ENCODE peak calls at places on chromosome 12, in four cellular contexts. R, A, B and D are unnamed samples.

GRCh38 chr12:66030217-66030781 is 100.3 kb downstream of the LLPH start:
- DNase-seq in B (no peak), A (no peak), R (no peak), D (no peak)

GRCh38 chr12:65525501-65526141 is 247.1 kb downstream of the MSRB3 start:
- DNase-seq in B (no peak), R (no peak), A (no peak), D (no peak)

GRCh38 chr12:86713121-86713520 is 456.9 kb upstream of the MGAT4C start:
- DNase-seq in B (no peak), A (no peak), R (no peak), D (no peak)

GRCh38 chr12:9760699-9761406 is at the start of gene CD69:
- DNase-seq in R (peak; percentile 94), B (peak; percentile 59), A (peak; percentile 79), D (no peak)

GRCh38 chr12:23463172-23463571 is 486.3 kb downstream of the SOX5 start:
- DNase-seq in R (no peak), B (no peak), A (no peak), D (no peak)

GRCh38 chr12:76784600-76785051 is 20.7 kb downstream of the ZDHHC17 start:
- DNase-seq in B (no peak), A (no peak), R (no peak), D (no peak)

GRCh38 chr12:6613776-6614512 is 6.8 kb upstream of the CHD4 start:
- DNase-seq in B (peak; percentile 71), R (peak; percentile 92), A (no peak), D (peak; percentile 93)

GRCh38 chr12:4807813-4808212 is 87.6 kb downstream of the GALNT8 start:
- DNase-seq in R (no peak), A (no peak), B (no peak), D (no peak)

GRCh38 chr12:52812749-52813148 is 1.2 kb downstream of the KRT4 start:
- DNase-seq in R (no peak), A (no peak), B (no peak), D (peak; percentile 1)

GRCh38 chr12:114163766-114164165 is 197.6 kb upstream of the RBM19 start:
- DNase-seq in A (no peak), B (no peak), R (no peak), D (no peak)

GRCh38 chr12:118330421-118331018 is 42.2 kb downstream of the TAOK3 start:
- DNase-seq in A (no peak), B (peak; percentile 81), R (no peak), D (no peak)

GRCh38 chr12:93390565-93391297 is 13.0 kb downstream of the NUDT4 start:
- DNase-seq in A (no peak), B (no peak), R (no peak), D (no peak)

GRCh38 chr12:95393191-95393790 is 80.7 kb upstream of the METAP2 start:
- DNase-seq in A (no peak), R (no peak), B (no peak), D (no peak)

GRCh38 chr12:52539821-52540173 is 13.1 kb downstream of the KRT71 start:
- DNase-seq in R (no peak), A (no peak), B (no peak), D (no peak)

GRCh38 chr12:76680940-76681339 is 83.0 kb upstream of the ZDHHC17 start:
- DNase-seq in B (no peak), R (no peak), A (no peak), D (no peak)